ENCODE peak calls at places on chromosome 21, in nine cellular contexts. One of them, this sample, is unnamed.

GRCh38 chr21:42248783-42249597 is 30.1 kb downstream of the ABCG1 start:
- DNase-seq in mucosa of descending colon: peak
- DNase-seq in tibial artery: no peak
- DNase-seq in ovary: no peak
- DNase-seq in choroid plexus epithelial cell: no peak
- DNase-seq in uterus: no peak
- DNase-seq in bronchial epithelial cell: no peak
- DNase-seq in dorsolateral prefrontal cortex: no peak
- DNase-seq in AG04450: no peak
- DNase-seq in this sample: no peak

GRCh38 chr21:34707876-34708325 is 39.1 kb downstream of the CLIC6 start:
- DNase-seq in ovary: no peak
- DNase-seq in uterus: no peak
- DNase-seq in dorsolateral prefrontal cortex: no peak
- DNase-seq in tibial artery: no peak
- DNase-seq in bronchial epithelial cell: no peak
- DNase-seq in choroid plexus epithelial cell: no peak
- DNase-seq in AG04450: no peak
- DNase-seq in mucosa of descending colon: no peak
- DNase-seq in this sample: no peak

GRCh38 chr21:43925609-43926008 is 60.6 kb downstream of the AGPAT3 start:
- DNase-seq in dorsolateral prefrontal cortex: no peak
- DNase-seq in ovary: no peak
- DNase-seq in tibial artery: no peak
- DNase-seq in mucosa of descending colon: no peak
- DNase-seq in AG04450: no peak
- DNase-seq in choroid plexus epithelial cell: no peak
- DNase-seq in uterus: no peak
- DNase-seq in bronchial epithelial cell: peak
- DNase-seq in this sample: no peak

GRCh38 chr21:26845066-26845749 is at the start of gene ADAMTS1:
- DNase-seq in AG04450: peak
- DNase-seq in dorsolateral prefrontal cortex: peak
- DNase-seq in tibial artery: peak
- DNase-seq in choroid plexus epithelial cell: peak
- DNase-seq in bronchial epithelial cell: peak
- DNase-seq in mucosa of descending colon: peak
- DNase-seq in uterus: peak
- DNase-seq in ovary: peak
- DNase-seq in this sample: no peak

GRCh38 chr21:40620386-40621145 is 226.4 kb downstream of the DSCAM start:
- DNase-seq in uterus: no peak
- DNase-seq in tibial artery: no peak
- DNase-seq in bronchial epithelial cell: no peak
- DNase-seq in AG04450: no peak
- DNase-seq in mucosa of descending colon: no peak
- DNase-seq in ovary: no peak
- DNase-seq in choroid plexus epithelial cell: no peak
- DNase-seq in dorsolateral prefrontal cortex: no peak
- DNase-seq in this sample: no peak

GRCh38 chr21:36929622-36930021 is 36.8 kb downstream of the HLCS start:
- DNase-seq in uterus: no peak
- DNase-seq in dorsolateral prefrontal cortex: peak
- DNase-seq in tibial artery: no peak
- DNase-seq in ovary: no peak
- DNase-seq in choroid plexus epithelial cell: peak
- DNase-seq in bronchial epithelial cell: peak
- DNase-seq in AG04450: no peak
- DNase-seq in mucosa of descending colon: no peak
- DNase-seq in this sample: no peak

GRCh38 chr21:41832230-41833137 is 46.7 kb downstream of the PRDM15 start:
- DNase-seq in AG04450: no peak
- DNase-seq in mucosa of descending colon: no peak
- DNase-seq in uterus: no peak
- DNase-seq in ovary: no peak
- DNase-seq in dorsolateral prefrontal cortex: peak
- DNase-seq in tibial artery: no peak
- DNase-seq in choroid plexus epithelial cell: no peak
- DNase-seq in bronchial epithelial cell: no peak
- DNase-seq in this sample: no peak

GRCh38 chr21:43727571-43728466 is 8.9 kb downstream of the PDXK start:
- DNase-seq in dorsolateral prefrontal cortex: no peak
- DNase-seq in mucosa of descending colon: no peak
- DNase-seq in choroid plexus epithelial cell: peak
- DNase-seq in AG04450: no peak
- DNase-seq in uterus: peak
- DNase-seq in bronchial epithelial cell: no peak
- DNase-seq in tibial artery: no peak
- DNase-seq in ovary: peak
- DNase-seq in this sample: no peak

GRCh38 chr21:43588957-43589356 is 70.3 kb downstream of the HSF2BP start:
- DNase-seq in dorsolateral prefrontal cortex: no peak
- DNase-seq in tibial artery: no peak
- DNase-seq in bronchial epithelial cell: no peak
- DNase-seq in AG04450: no peak
- DNase-seq in ovary: no peak
- DNase-seq in uterus: no peak
- DNase-seq in mucosa of descending colon: no peak
- DNase-seq in choroid plexus epithelial cell: no peak
- DNase-seq in this sample: no peak

GRCh38 chr21:29486306-29486705 is 187.6 kb downstream of the BACH1 start:
- DNase-seq in tibial artery: no peak
- DNase-seq in mucosa of descending colon: no peak
- DNase-seq in bronchial epithelial cell: no peak
- DNase-seq in choroid plexus epithelial cell: no peak
- DNase-seq in uterus: no peak
- DNase-seq in ovary: no peak
- DNase-seq in dorsolateral prefrontal cortex: no peak
- DNase-seq in AG04450: no peak
- DNase-seq in this sample: no peak

GRCh38 chr21:25029580-25029979 is 577.7 kb downstream of the MRPL39 start:
- DNase-seq in ovary: no peak
- DNase-seq in tibial artery: no peak
- DNase-seq in mucosa of descending colon: no peak
- DNase-seq in bronchial epithelial cell: no peak
- DNase-seq in dorsolateral prefrontal cortex: no peak
- DNase-seq in uterus: no peak
- DNase-seq in AG04450: no peak
- DNase-seq in choroid plexus epithelial cell: no peak
- DNase-seq in this sample: no peak

GRCh38 chr21:38740131-38740530 is 65.6 kb upstream of the ETS2 start:
- DNase-seq in mucosa of descending colon: no peak
- DNase-seq in AG04450: no peak
- DNase-seq in uterus: no peak
- DNase-seq in ovary: no peak
- DNase-seq in tibial artery: no peak
- DNase-seq in bronchial epithelial cell: no peak
- DNase-seq in dorsolateral prefrontal cortex: no peak
- DNase-seq in choroid plexus epithelial cell: no peak
- DNase-seq in this sample: no peak

GRCh38 chr21:30072496-30072895 is 94.1 kb downstream of the CLDN17 start:
- DNase-seq in dorsolateral prefrontal cortex: no peak
- DNase-seq in AG04450: no peak
- DNase-seq in choroid plexus epithelial cell: peak
- DNase-seq in uterus: no peak
- DNase-seq in ovary: no peak
- DNase-seq in tibial artery: no peak
- DNase-seq in mucosa of descending colon: no peak
- DNase-seq in bronchial epithelial cell: peak
- DNase-seq in this sample: no peak

GRCh38 chr21:37765501-37765900 is 150.8 kb downstream of the KCNJ6 start:
- DNase-seq in mucosa of descending colon: no peak
- DNase-seq in AG04450: no peak
- DNase-seq in bronchial epithelial cell: peak
- DNase-seq in ovary: no peak
- DNase-seq in dorsolateral prefrontal cortex: no peak
- DNase-seq in tibial artery: no peak
- DNase-seq in choroid plexus epithelial cell: no peak
- DNase-seq in uterus: no peak
- DNase-seq in this sample: no peak

GRCh38 chr21:39654951-39655350 is 42.2 kb downstream of the B3GALT5 start:
- DNase-seq in bronchial epithelial cell: no peak
- DNase-seq in choroid plexus epithelial cell: no peak
- DNase-seq in ovary: no peak
- DNase-seq in uterus: no peak
- DNase-seq in dorsolateral prefrontal cortex: no peak
- DNase-seq in mucosa of descending colon: no peak
- DNase-seq in tibial artery: no peak
- DNase-seq in AG04450: no peak
- DNase-seq in this sample: no peak

GRCh38 chr21:39020751-39021474 is 162.3 kb downstream of the PSMG1 start:
- DNase-seq in tibial artery: no peak
- DNase-seq in dorsolateral prefrontal cortex: no peak
- DNase-seq in AG04450: no peak
- DNase-seq in choroid plexus epithelial cell: peak
- DNase-seq in mucosa of descending colon: peak
- DNase-seq in uterus: no peak
- DNase-seq in bronchial epithelial cell: peak
- DNase-seq in ovary: no peak
- DNase-seq in this sample: no peak

GRCh38 chr21:19340954-19341353 is 937.4 kb upstream of the TMPRSS15 start:
- DNase-seq in bronchial epithelial cell: no peak
- DNase-seq in tibial artery: no peak
- DNase-seq in dorsolateral prefrontal cortex: no peak
- DNase-seq in uterus: no peak
- DNase-seq in mucosa of descending colon: no peak
- DNase-seq in ovary: no peak
- DNase-seq in choroid plexus epithelial cell: no peak
- DNase-seq in AG04450: no peak
- DNase-seq in this sample: no peak
- H3K4me3 ChIP-seq in bronchial epithelial cell: no peak
- H3K4me3 ChIP-seq in tibial artery: no peak
- H3K4me3 ChIP-seq in dorsolateral prefrontal cortex: no peak
- H3K4me3 ChIP-seq in uterus: no peak
- H3K4me3 ChIP-seq in mucosa of descending colon: no peak
- H3K4me3 ChIP-seq in ovary: no peak
- H3K4me3 ChIP-seq in choroid plexus epithelial cell: no peak
- H3K4me3 ChIP-seq in AG04450: no peak
- H3K4me3 ChIP-seq in this sample: no peak

DNA sequence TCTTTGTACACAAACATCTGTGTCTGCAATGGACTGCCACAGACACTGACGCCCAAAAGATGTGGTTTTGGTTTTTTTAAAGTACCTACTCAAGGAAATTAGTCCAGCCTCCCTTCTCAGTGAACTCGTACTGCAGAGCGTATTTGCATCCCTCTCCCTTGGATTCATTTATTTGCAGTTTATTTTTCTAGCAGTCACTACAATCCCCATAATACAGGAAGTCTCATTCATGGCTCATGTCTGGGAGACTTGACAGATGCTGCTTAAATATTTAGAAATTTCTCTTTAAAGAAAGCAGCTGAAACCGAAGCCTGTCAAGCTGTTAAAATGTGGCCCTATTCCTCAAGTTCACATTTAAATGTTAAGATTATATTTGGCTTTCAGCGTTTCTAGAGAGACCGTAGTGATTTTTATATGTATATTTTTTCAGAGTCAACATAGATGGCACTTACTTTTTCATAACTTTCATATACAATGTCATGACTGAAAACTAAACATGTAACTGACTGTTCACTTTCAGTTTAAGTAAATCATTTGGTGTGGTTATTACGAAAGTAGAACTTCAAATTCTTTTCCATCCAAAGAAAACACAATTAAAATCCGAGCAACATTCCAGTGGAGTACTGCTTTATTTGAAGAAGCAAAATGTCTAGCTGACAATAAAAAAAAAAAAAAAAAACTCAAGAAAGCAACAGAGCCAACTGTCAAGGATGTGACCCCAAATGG is 38.0 kb downstream of the MIS18A start:
- DNase-seq in ovary: no peak
- DNase-seq in uterus: no peak
- DNase-seq in tibial artery: no peak
- DNase-seq in mucosa of descending colon: no peak
- DNase-seq in bronchial epithelial cell: no peak
- DNase-seq in AG04450: no peak
- DNase-seq in choroid plexus epithelial cell: peak
- DNase-seq in dorsolateral prefrontal cortex: no peak
- DNase-seq in this sample: no peak
- H3K4me3 ChIP-seq in ovary: no peak
- H3K4me3 ChIP-seq in uterus: no peak
- H3K4me3 ChIP-seq in tibial artery: peak
- H3K4me3 ChIP-seq in mucosa of descending colon: no peak
- H3K4me3 ChIP-seq in bronchial epithelial cell: no peak
- H3K4me3 ChIP-seq in AG04450: no peak
- H3K4me3 ChIP-seq in choroid plexus epithelial cell: no peak
- H3K4me3 ChIP-seq in dorsolateral prefrontal cortex: no peak
- H3K4me3 ChIP-seq in this sample: no peak

GRCh38 chr21:45366476-45366875 is 38.5 kb upstream of the COL18A1 start:
- DNase-seq in bronchial epithelial cell: no peak
- DNase-seq in dorsolateral prefrontal cortex: no peak
- DNase-seq in tibial artery: no peak
- DNase-seq in uterus: no peak
- DNase-seq in ovary: no peak
- DNase-seq in AG04450: no peak
- DNase-seq in mucosa of descending colon: peak
- DNase-seq in choroid plexus epithelial cell: no peak
- DNase-seq in this sample: no peak

GRCh38 chr21:45363921-45364463 is 41.0 kb upstream of the COL18A1 start:
- DNase-seq in dorsolateral prefrontal cortex: peak
- DNase-seq in tibial artery: peak
- DNase-seq in mucosa of descending colon: peak
- DNase-seq in ovary: peak
- DNase-seq in choroid plexus epithelial cell: peak
- DNase-seq in uterus: peak
- DNase-seq in bronchial epithelial cell: peak
- DNase-seq in AG04450: peak
- DNase-seq in this sample: peak

GRCh38 chr21:45365608-45366241 is 39.2 kb upstream of the COL18A1 start:
- DNase-seq in dorsolateral prefrontal cortex: no peak
- DNase-seq in bronchial epithelial cell: no peak
- DNase-seq in uterus: no peak
- DNase-seq in choroid plexus epithelial cell: peak
- DNase-seq in mucosa of descending colon: peak
- DNase-seq in AG04450: peak
- DNase-seq in tibial artery: no peak
- DNase-seq in ovary: no peak
- DNase-seq in this sample: peak

GRCh38 chr21:45365186-45365607 is 39.8 kb upstream of the COL18A1 start:
- DNase-seq in AG04450: no peak
- DNase-seq in tibial artery: no peak
- DNase-seq in uterus: no peak
- DNase-seq in mucosa of descending colon: peak
- DNase-seq in dorsolateral prefrontal cortex: no peak
- DNase-seq in bronchial epithelial cell: no peak
- DNase-seq in ovary: no peak
- DNase-seq in choroid plexus epithelial cell: no peak
- DNase-seq in this sample: no peak

GRCh38 chr21:45364464-45365185 is 40.3 kb upstream of the COL18A1 start:
- DNase-seq in uterus: peak
- DNase-seq in ovary: peak
- DNase-seq in mucosa of descending colon: peak
- DNase-seq in tibial artery: peak
- DNase-seq in dorsolateral prefrontal cortex: no peak
- DNase-seq in bronchial epithelial cell: no peak
- DNase-seq in AG04450: peak
- DNase-seq in choroid plexus epithelial cell: peak
- DNase-seq in this sample: no peak
- H3K4me3 ChIP-seq in uterus: no peak
- H3K4me3 ChIP-seq in ovary: no peak
- H3K4me3 ChIP-seq in mucosa of descending colon: no peak
- H3K4me3 ChIP-seq in tibial artery: peak
- H3K4me3 ChIP-seq in dorsolateral prefrontal cortex: no peak
- H3K4me3 ChIP-seq in bronchial epithelial cell: no peak
- H3K4me3 ChIP-seq in AG04450: peak
- H3K4me3 ChIP-seq in choroid plexus epithelial cell: no peak
- H3K4me3 ChIP-seq in this sample: no peak

GRCh38 chr21:32412162-32412997 is at the start of gene EVA1C:
- DNase-seq in tibial artery: peak
- DNase-seq in AG04450: no peak
- DNase-seq in bronchial epithelial cell: peak
- DNase-seq in uterus: peak
- DNase-seq in mucosa of descending colon: peak
- DNase-seq in dorsolateral prefrontal cortex: peak
- DNase-seq in choroid plexus epithelial cell: peak
- DNase-seq in ovary: peak
- DNase-seq in this sample: no peak
- H3K4me3 ChIP-seq in tibial artery: peak
- H3K4me3 ChIP-seq in AG04450: peak
- H3K4me3 ChIP-seq in bronchial epithelial cell: peak
- H3K4me3 ChIP-seq in uterus: peak
- H3K4me3 ChIP-seq in mucosa of descending colon: peak
- H3K4me3 ChIP-seq in dorsolateral prefrontal cortex: peak
- H3K4me3 ChIP-seq in choroid plexus epithelial cell: peak
- H3K4me3 ChIP-seq in ovary: peak
- H3K4me3 ChIP-seq in this sample: peak